ENCODE peak calls at places on chromosome 18, in nine cellular contexts. L is HCT116, S is AG04449, U is GM06990, R is brain microvascular endothelial cell, A is K562, Q is A549, C is IMR-90, K is bronchial epithelial cell. D is an unnamed sample.

GRCh38 chr18:57425096-57425495 is 10.1 kb upstream of the ONECUT2 start:
- DNase-seq in Q (no peak), R (no peak), C (no peak), S (no peak), A (no peak), L (no peak), K (no peak), U (no peak), D (no peak)

GRCh38 chr18:38801640-38802039 is 1236.0 kb upstream of the CELF4 start:
- DNase-seq in L (no peak), R (no peak), A (no peak), C (no peak), S (no peak), U (no peak), Q (no peak), K (no peak), D (no peak)

GRCh38 chr18:21851327-21851961 is 110.9 kb downstream of the MIB1 start:
- DNase-seq in S (no peak), Q (peak), K (peak), C (peak), L (no peak), A (no peak), U (no peak), R (no peak), D (peak)

GRCh38 chr18:34494359-34494696 is 215.8 kb upstream of the DTNA start:
- DNase-seq in C (no peak), U (no peak), Q (no peak), L (no peak), R (no peak), K (no peak), S (no peak), A (no peak), D (no peak)

GRCh38 chr18:79733996-79734770 is 54.6 kb downstream of the CTDP1 start:
- DNase-seq in U (no peak), L (no peak), A (no peak), S (no peak), C (no peak), K (no peak), Q (no peak), R (no peak), D (no peak)

GRCh38 chr18:74186661-74187060 is 38.3 kb downstream of the TIMM21 start:
- DNase-seq in S (no peak), K (no peak), A (peak), R (no peak), C (no peak), L (no peak), Q (no peak), U (no peak), D (no peak)

GRCh38 chr18:10160251-10160650 is 246.4 kb downstream of the VAPA start:
- DNase-seq in C (no peak), S (no peak), R (no peak), Q (no peak), L (no peak), A (no peak), U (no peak), K (no peak), D (no peak)

GRCh38 chr18:56615738-56616520 is 22.5 kb downstream of the TXNL1 start:
- DNase-seq in U (no peak), C (no peak), S (no peak), L (no peak), K (no peak), Q (no peak), R (no peak), A (no peak), D (no peak)

GRCh38 chr18:31503011-31503410 is 5.0 kb downstream of the DSG2 start:
- DNase-seq in L (no peak), Q (no peak), S (no peak), K (no peak), U (no peak), A (no peak), R (no peak), C (no peak), D (no peak)

GRCh38 chr18:58501033-58501432 is 127.9 kb downstream of the ALPK2 start:
- DNase-seq in K (no peak), U (no peak), Q (no peak), L (no peak), A (no peak), S (no peak), C (no peak), R (no peak), D (no peak)

GRCh38 chr18:62982600-62983251 is 267.4 kb downstream of the PHLPP1 start:
- DNase-seq in S (no peak), R (peak), C (peak), L (peak), A (peak), Q (peak), K (peak), U (no peak), D (peak)
- H3K4me3 ChIP-seq in S (peak), R (peak), C (no peak), L (no peak), A (no peak), Q (no peak), K (no peak), U (no peak), D (peak)

GRCh38 chr18:59646228-59646945 is 50.8 kb downstream of the CCBE1 start:
- DNase-seq in C (no peak), Q (no peak), U (no peak), K (no peak), L (no peak), S (no peak), A (no peak), R (no peak), D (no peak)
- TF ChIP-seq CTCF in C (no peak), Q (peak), U (peak), K (no peak), L (peak), S (no peak), A (peak), R (peak), D (no peak)

DNA sequence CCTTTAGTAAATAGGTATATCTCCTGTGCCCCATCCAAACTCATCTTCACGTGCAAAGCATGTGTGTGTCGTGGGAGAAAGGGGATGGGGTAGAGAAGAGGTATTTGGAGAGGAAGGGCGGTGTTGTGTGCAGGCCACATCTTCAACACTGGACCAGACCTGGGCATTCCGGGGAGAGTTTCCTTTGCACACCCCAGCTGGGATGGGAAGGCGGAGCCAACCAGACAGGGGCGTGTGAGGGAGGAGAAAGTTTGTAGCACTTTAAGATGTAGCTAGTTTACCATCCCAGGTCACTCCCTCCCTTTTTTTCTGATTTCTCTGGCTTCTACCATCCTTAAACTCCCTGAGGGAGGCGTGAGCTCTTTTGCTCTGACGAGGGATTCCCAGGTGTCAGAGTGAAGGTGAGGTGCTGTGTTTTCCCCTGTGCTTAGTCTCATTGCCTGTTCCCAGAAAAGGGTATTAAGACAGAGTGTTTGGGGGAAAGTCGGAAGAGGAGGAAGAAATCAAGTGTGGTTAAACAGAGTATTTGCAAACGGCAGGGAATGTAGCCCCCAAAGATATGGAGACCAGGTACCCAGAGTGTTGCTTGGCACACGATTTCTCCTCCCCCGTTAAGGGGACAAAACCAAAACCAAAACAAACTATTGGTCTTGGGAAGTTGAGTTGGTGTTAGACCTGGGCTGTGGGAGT is 1.6 kb downstream of the SETBP1 start:
- DNase-seq in U (peak), S (no peak), A (no peak), R (no peak), L (no peak), K (peak), Q (no peak), C (no peak), D (peak)
- H3K4me3 ChIP-seq in U (peak), S (no peak), A (no peak), R (peak), L (no peak), K (no peak), Q (no peak), C (no peak), D (peak)

GRCh38 chr18:43279015-43279758 is 1.9 kb upstream of the SYT4 start:
- DNase-seq in U (no peak), L (no peak), C (no peak), R (no peak), Q (peak), A (no peak), K (peak), S (no peak), D (peak)

GRCh38 chr18:43274526-43274925 is 2.8 kb downstream of the SYT4 start:
- DNase-seq in Q (no peak), C (no peak), U (no peak), K (no peak), S (no peak), A (no peak), R (no peak), L (no peak), D (no peak)

GRCh38 chr18:43276471-43276870 is 819 bp downstream of the SYT4 start:
- DNase-seq in U (no peak), Q (no peak), K (no peak), S (no peak), A (no peak), C (no peak), L (no peak), R (no peak), D (no peak)

GRCh38 chr18:43278401-43278800 is 1.1 kb upstream of the SYT4 start:
- DNase-seq in L (no peak), A (no peak), U (no peak), Q (no peak), C (no peak), K (no peak), R (no peak), S (no peak), D (no peak)

GRCh38 chr18:43277164-43277600 is at the start of gene SYT4:
- DNase-seq in U (no peak), S (no peak), C (peak), L (no peak), A (no peak), Q (peak), R (peak), K (peak), D (peak)
- TF ChIP-seq CTCF in U (no peak), S (no peak), C (no peak), L (no peak), A (no peak), Q (no peak), R (peak), K (no peak), D (no peak)

DNA sequence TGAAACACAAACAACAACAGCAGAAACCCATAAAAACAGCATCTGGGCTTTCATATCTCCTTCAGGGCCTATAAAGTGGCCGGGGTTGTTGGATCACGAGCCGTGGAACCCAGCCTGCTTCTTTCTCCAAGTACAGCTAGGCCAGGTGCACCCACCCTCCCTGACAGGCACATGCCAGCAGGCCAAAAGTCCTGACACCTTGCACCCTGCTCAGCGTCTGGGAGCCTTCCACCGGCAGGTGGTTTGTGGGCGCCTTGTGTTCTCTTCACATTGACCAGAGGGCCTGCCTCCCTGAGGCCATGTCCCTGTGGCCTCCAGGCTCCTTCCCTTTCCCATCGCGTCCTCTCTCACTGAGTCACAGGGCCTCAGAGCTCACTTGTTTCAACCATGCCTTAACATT is 271.6 kb downstream of the ZNF516 start:
- DNase-seq in K (no peak), C (no peak), S (no peak), A (no peak), R (no peak), L (no peak), U (no peak), Q (no peak), D (no peak)
- H3K4me3 ChIP-seq in K (no peak), C (no peak), S (no peak), A (no peak), R (no peak), L (no peak), U (no peak), Q (no peak), D (no peak)

DNA sequence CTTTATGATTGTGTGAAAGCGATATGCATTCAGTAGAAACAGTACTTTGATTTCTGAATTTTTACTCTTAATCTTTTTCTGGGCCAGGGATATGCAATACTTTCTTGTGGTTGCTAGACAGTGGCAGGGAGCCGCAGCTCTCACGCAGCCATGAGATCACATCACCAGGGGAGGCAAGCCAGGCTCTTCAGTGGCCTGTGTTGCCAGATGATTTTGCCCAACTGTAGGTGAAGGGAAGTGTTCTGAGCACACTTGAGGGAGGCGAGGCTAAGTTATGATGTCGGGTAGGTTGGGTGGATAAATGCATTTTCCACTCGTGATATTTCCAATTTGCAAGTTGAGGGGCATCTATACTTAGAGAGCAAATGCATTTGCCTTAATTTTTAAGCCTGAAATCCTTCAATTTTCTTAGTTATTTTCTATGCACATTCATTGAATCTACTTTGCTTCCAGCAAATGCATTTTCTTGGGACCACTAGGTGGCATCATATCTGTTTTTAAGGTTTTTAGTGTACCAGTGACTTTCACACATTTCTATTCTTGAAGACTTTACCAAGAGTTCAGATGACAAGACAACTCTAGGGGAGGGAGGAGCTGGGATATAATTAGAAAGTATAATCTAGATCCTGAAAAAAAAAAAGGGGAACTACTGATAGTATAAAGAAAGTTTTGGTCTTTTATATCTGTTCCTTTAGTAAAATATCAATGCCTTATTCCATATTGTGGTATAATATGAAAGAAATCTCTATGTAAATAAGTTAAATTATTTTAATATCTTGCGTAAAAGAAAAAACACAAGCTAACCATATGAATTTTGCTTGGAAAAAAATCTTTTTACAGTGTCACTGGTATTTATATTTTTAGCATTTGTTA is 643.3 kb downstream of the SOCS6 start:
- DNase-seq in S (no peak), A (no peak), R (peak), U (no peak), K (peak), Q (peak), C (peak), L (no peak), D (peak)
- TF ChIP-seq CTCF in S (no peak), A (no peak), R (peak), U (peak), K (peak), Q (peak), C (peak), L (peak), D (peak)

D was measured in AG10803.